ENCODE peak calls at places on chromosomes 3 and 15, in five cellular contexts. J, O, C, R and F are unnamed samples.

GRCh38 chr15:39580630-39581500 is at the start of gene THBS1:
- DNase-seq in J (peak), O (no peak), C (peak), R (peak), F (peak)

GRCh38 chr3:117355566-117355965 is 646.0 kb downstream of the TUSC7 start:
- DNase-seq in J (no peak), O (no peak), C (no peak), R (peak), F (no peak)

GRCh38 chr15:69226028-69226355 is 65.6 kb downstream of the GLCE start:
- DNase-seq in J (no peak), O (no peak), C (no peak), R (no peak), F (no peak)

GRCh38 chr3:101189786-101190185 is 130.6 kb downstream of the IMPG2 start:
- DNase-seq in J (no peak), O (no peak), C (no peak), R (peak), F (no peak)

GRCh38 chr3:67113802-67114407 is 115.8 kb downstream of the KBTBD8 start:
- DNase-seq in J (peak), O (peak), C (no peak), R (peak), F (peak)

GRCh38 chr3:187167795-187168194 is 28.5 kb upstream of the RPL39L start:
- DNase-seq in J (no peak), O (no peak), C (no peak), R (no peak), F (no peak)

GRCh38 chr15:48645558-48646330 is at the start of gene FBN1:
- DNase-seq in J (peak), O (no peak), C (peak), R (peak), F (no peak)

GRCh38 chr3:172104471-172105072 is 65.2 kb downstream of the FNDC3B start:
- DNase-seq in J (no peak), O (no peak), C (no peak), R (no peak), F (no peak)

GRCh38 chr3:132545471-132545870 is 51.6 kb upstream of the ACKR4 start:
- DNase-seq in J (no peak), O (no peak), C (no peak), R (peak), F (no peak)

GRCh38 chr3:29373016-29373690 is 92.3 kb downstream of the RBMS3 start:
- DNase-seq in J (no peak), O (no peak), C (no peak), R (peak), F (no peak)

GRCh38 chr3:46895204-46895660 is 17.7 kb downstream of the PTH1R start:
- DNase-seq in J (peak), O (peak), C (no peak), R (peak), F (peak)

GRCh38 chr15:81540909-81541308 is 166.9 kb upstream of the TMC3 start:
- DNase-seq in J (no peak), O (no peak), C (no peak), R (no peak), F (no peak)

GRCh38 chr3:50450135-50450911 is 53.1 kb downstream of the CACNA2D2 start:
- DNase-seq in J (no peak), O (peak), C (peak), R (peak), F (peak)

GRCh38 chr3:145355175-145355574 is 805.8 kb downstream of the PLOD2 start:
- DNase-seq in J (no peak), O (no peak), C (no peak), R (no peak), F (no peak)

GRCh38 chr15:74320358-74321247 is 46.8 kb downstream of the CYP11A1 start:
- DNase-seq in J (no peak), O (peak), C (no peak), R (peak), F (peak)

GRCh38 chr15:59688383-59688887 is 685 bp downstream of the BNIP2 start:
- DNase-seq in J (no peak), O (peak), C (no peak), R (peak), F (no peak)

GRCh38 chr15:95470997-95471692 is 859.4 kb upstream of the NR2F2 start:
- DNase-seq in J (no peak), O (no peak), C (no peak), R (peak), F (no peak)

GRCh38 chr3:172612871-172613678 is 89.8 kb upstream of the TNFSF10 start:
- DNase-seq in J (no peak), O (no peak), C (no peak), R (no peak), F (no peak)

GRCh38 chr15:36177590-36178281 is 401.7 kb upstream of the CDIN1 start:
- DNase-seq in J (no peak), O (no peak), C (no peak), R (peak), F (no peak)

GRCh38 chr3:2856062-2856792 is 253.9 kb downstream of the IL5RA start:
- DNase-seq in J (no peak), O (no peak), C (no peak), R (no peak), F (no peak)

GRCh38 chr3:161265916-161266571 is 44.9 kb downstream of the NMD3 start:
- DNase-seq in J (no peak), O (no peak), C (no peak), R (no peak), F (no peak)

GRCh38 chr15:99207672-99208071 is 41.7 kb downstream of the TTC23 start:
- DNase-seq in J (no peak), O (no peak), C (no peak), R (no peak), F (no peak)

GRCh38 chr3:155367510-155367909 is 74.0 kb upstream of the STRIT1 start:
- DNase-seq in J (no peak), O (no peak), C (no peak), R (no peak), F (no peak)

GRCh38 chr3:126389112-126389791 is 5.5 kb upstream of the CFAP100 start:
- DNase-seq in J (peak), O (peak), C (peak), R (peak), F (peak)

GRCh38 chr3:30749230-30749629 is 142.8 kb downstream of the TGFBR2 start:
- DNase-seq in J (no peak), O (no peak), C (no peak), R (no peak), F (no peak)

GRCh38 chr3:30750967-30751366 is 143.5 kb downstream of the GADL1 start:
- DNase-seq in J (no peak), O (no peak), C (no peak), R (no peak), F (no peak)

GRCh38 chr3:30752961-30753360 is 141.5 kb downstream of the GADL1 start:
- DNase-seq in J (no peak), O (no peak), C (no peak), R (peak), F (no peak)

GRCh38 chr3:30747771-30748281 is 141.4 kb downstream of the TGFBR2 start:
- DNase-seq in J (no peak), O (no peak), C (no peak), R (peak), F (no peak)

DNA sequence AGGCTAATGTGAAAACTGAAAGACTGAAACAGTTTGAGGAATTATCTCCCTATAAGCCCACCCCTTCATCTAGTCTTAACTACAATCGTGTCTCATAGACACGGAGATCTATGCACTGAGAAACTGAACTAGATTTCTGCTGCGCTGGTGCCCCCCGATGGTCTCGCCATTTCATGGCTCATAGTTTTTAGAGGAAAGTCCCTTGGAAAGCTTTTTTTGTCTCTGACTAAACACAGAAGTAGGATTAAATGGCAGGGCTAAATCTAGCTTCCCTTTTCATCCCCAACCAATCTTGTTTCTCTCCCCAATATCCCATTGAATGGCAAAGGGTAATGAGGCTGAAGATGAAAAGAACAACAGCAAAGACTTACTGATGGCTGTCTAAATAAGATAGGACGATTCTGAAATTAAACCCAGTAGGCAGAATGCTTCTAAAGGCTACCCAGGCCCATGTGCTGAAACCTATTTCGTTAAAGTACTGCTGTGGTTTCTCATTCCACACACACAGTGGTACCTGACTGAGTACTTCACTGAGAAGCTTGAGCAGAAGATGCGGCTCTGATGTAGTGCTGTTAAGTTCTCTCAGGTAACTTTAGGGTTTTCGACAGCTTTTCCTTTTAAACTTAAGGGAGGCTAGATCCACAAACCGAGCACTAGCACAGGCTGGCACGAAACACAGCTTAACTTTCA is 142.7 kb downstream of the GADL1 start:
- DNase-seq in J (no peak), O (peak), C (no peak), R (peak), F (no peak)
- TF ChIP-seq CTCF in J (peak), O (peak), C (no peak), R (peak), F (no peak)

DNA sequence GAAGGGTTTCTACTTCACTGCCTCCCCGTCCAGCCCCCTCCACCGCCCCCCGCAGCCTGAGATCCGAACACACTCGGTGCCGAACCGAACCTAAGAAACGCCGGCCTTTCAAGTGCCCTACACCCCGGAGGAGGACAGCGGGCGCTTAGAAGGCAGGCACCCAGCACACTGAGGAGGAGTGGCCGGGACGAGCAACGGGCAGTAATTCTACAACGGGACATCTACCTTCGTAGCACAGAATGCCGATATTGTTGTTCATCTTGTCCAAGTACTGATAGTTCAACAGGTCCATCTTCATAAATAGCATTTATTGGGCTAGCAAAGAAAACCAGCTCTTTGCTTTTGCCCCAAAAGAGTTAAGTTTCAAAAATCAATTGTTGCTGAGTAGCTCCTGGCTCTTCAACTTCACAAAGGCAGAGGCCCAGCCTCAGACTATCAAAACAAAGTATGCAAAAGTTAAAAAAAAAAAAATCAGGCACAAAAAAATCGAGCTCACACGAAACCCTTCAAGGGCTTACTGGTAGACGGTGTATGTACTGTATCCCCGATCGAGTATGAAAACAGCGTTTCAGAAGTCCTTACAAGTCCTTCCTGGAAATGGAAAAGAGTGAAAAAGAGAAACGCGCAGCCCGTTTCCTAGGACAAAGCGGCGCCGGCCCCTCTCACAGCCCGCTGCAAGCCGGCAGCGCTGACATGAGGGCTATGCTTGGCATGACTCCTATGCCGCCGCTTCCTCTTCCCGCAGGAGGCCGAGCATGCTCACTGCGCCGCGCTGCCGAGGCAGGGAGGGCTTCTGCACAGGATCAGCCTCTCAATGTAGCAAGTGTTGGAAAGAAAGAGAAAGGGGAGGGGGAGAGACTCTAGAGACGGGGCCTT is at the start of gene VGLL4:
- DNase-seq in J (peak), O (peak), C (peak), R (peak), F (peak)
- TF ChIP-seq CTCF in J (no peak), O (no peak), C (no peak), R (no peak), F (no peak)

GRCh38 chr15:70670680-70671079 is 92.7 kb downstream of the UACA start:
- DNase-seq in J (no peak), O (no peak), C (no peak), R (peak), F (no peak)
- TF ChIP-seq CTCF in J (peak), O (peak), C (no peak), R (peak), F (no peak)

GRCh38 chr15:91283155-91283554 is 183.1 kb downstream of the SV2B start:
- DNase-seq in J (no peak), O (no peak), C (no peak), R (no peak), F (no peak)

GRCh38 chr15:91278956-91279355 is 178.9 kb downstream of the SV2B start:
- DNase-seq in J (no peak), O (no peak), C (no peak), R (no peak), F (no peak)

GRCh38 chr15:91279481-91279880 is 179.4 kb downstream of the SV2B start:
- DNase-seq in J (no peak), O (no peak), C (no peak), R (no peak), F (no peak)

DNA sequence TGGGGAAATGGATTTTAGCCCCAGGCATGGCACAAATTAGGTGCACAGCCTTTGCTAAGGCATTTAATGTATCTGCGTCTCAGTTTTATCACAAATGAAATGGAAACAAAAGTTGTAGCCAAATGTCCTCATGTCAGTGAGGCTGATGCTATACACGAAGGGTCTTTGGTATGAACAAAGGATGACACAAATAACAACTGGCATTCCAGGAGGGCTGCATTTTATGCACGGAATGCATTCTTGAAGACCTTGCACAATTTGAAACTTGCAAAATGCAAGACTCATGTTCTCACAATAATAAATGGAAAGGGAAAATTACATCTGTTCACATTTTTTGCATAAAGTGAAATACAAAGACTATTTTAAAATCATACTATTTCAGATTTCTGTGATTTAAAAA is 181.9 kb downstream of the SV2B start:
- DNase-seq in J (no peak), O (no peak), C (no peak), R (no peak), F (no peak)
- TF ChIP-seq CTCF in J (no peak), O (no peak), C (no peak), R (no peak), F (no peak)

DNA sequence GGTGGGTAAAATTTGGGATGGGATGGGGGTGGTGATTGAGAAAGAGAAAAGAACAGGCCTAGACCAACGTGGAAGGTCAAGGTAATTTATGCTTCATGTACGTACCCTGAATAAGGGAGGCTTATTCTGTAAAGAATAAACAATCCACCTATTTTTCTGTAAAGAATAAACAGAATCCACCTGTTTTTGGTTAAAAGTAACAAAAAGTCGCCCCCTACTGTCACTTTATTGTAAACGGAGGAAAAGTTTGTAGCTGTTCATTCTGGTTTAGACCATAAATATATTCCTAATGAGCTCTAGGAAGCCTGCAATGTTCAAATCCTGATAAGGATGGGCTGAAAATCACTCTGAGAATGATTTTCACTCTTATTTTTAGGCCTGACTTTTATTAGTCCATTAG is 23.5 kb upstream of the SQOR start:
- DNase-seq in J (no peak), O (no peak), C (no peak), R (peak), F (no peak)
- TF ChIP-seq CTCF in J (peak), O (peak), C (no peak), R (peak), F (peak)

DNA sequence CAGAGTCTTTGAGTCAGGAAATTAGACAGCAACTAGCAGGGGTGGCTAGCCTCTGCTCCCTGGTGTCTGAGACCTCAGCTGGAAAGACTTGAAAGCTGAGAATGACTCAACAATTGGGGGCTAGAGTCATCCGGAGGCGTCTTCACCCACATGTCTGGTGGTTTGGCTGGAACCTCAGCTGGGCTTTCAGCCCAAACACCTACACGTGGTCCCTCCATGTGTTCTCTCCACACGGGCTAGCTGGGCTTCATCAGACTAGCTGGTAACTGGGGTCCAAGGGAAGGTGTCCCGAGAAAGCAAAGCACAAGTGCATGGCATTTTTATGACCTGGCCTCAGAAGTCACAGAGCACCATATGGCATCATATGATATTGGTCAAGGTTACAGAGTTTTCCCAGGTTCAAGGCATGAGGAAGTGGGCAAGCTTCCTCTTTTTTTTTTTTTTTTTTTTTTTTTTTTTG is 19.9 kb upstream of the ABHD2 start:
- DNase-seq in J (no peak), O (no peak), C (no peak), R (peak), F (peak)
- TF ChIP-seq CTCF in J (no peak), O (no peak), C (no peak), R (no peak), F (no peak)

GRCh38 chr3:15063656-15064286 is 1.3 kb downstream of the MRPS25 start:
- DNase-seq in J (no peak), O (no peak), C (no peak), R (no peak), F (no peak)
- TF ChIP-seq CTCF in J (no peak), O (no peak), C (no peak), R (no peak), F (no peak)